ENCODE peak calls at places on chromosomes 2 and 18, in five cellular contexts. W is body of pancreas, P is right atrium auricular region, R is fibroblast of lung, V is IMR-90. I is an unnamed sample. For H3K27me3, the result is how much of the 10 kb centered on the place peaks cover.

GRCh38 chr2:63530880-63531279 is 57.4 kb downstream of the WDPCP start:
- DNase-seq in W (no peak), P (no peak), R (no peak), V (no peak), I (no peak)

GRCh38 chr2:85728883-85729824 is 24.6 kb upstream of the ATOH8 start:
- DNase-seq in W (peak), P (peak), R (peak), V (peak), I (peak)

GRCh38 chr18:35117951-35118411 is 76.8 kb downstream of the MAPRE2 start:
- DNase-seq in W (no peak), P (no peak), R (peak), V (peak), I (peak)

GRCh38 chr18:7814754-7815315 is 247.7 kb downstream of the PTPRM start:
- DNase-seq in W (no peak), P (no peak), R (no peak), V (no peak), I (no peak)

GRCh38 chr2:25435421-25435820 is 93.7 kb upstream of the DNMT3A start:
- DNase-seq in W (no peak), P (no peak), R (no peak), V (no peak), I (no peak)

GRCh38 chr2:204234879-204235278 is 298.3 kb downstream of the ICOS start:
- DNase-seq in W (no peak), P (no peak), R (peak), V (peak), I (no peak)

GRCh38 chr2:135851858-135852257 is 14.9 kb upstream of the LCT start:
- DNase-seq in W (no peak), P (no peak), R (no peak), V (peak), I (no peak)

GRCh38 chr18:2547477-2548087 is 23.7 kb downstream of the METTL4 start:
- DNase-seq in W (no peak), P (no peak), R (peak), V (peak), I (no peak)

GRCh38 chr2:27527182-27527581 is 30.5 kb downstream of the GCKR start:
- DNase-seq in W (no peak), P (no peak), R (peak), V (no peak), I (no peak)

GRCh38 chr2:168635065-168635577 is 167.3 kb upstream of the NOSTRIN start:
- DNase-seq in W (peak), P (peak), R (peak), V (peak), I (peak)

GRCh38 chr2:220779918-220780317 is 792.2 kb downstream of the EPHA4 start:
- DNase-seq in W (no peak), P (no peak), R (peak), V (peak), I (no peak)

GRCh38 chr2:236576053-236576452 is 6.4 kb downstream of the ACKR3 start:
- DNase-seq in W (peak), P (no peak), R (peak), V (no peak), I (no peak)

GRCh38 chr2:145736901-145737300 is 1217.0 kb upstream of the ZEB2 start:
- DNase-seq in W (no peak), P (no peak), R (peak), V (peak), I (no peak)

GRCh38 chr2:207683879-207684627 is 27.4 kb upstream of the CCNYL1 start:
- DNase-seq in W (no peak), P (no peak), R (peak), V (peak), I (no peak)

GRCh38 chr18:6979954-6980353 is 137.6 kb downstream of the LAMA1 start:
- DNase-seq in W (no peak), P (no peak), R (no peak), V (no peak), I (no peak)

GRCh38 chr2:158894078-158894477 is 74.4 kb upstream of the TANC1 start:
- DNase-seq in W (no peak), P (no peak), R (peak), V (peak), I (no peak)

GRCh38 chr2:2095360-2096093 is 235.5 kb downstream of the MYT1L start:
- DNase-seq in W (no peak), P (no peak), R (no peak), V (no peak), I (no peak)
- TF ChIP-seq CTCF in W (no peak), P (no peak), R (no peak), V (no peak), I (no peak)

GRCh38 chr2:144341538-144341937 is 178.4 kb downstream of the ZEB2 start:
- DNase-seq in W (no peak), P (no peak), R (no peak), V (no peak), I (no peak)
- H3K27me3 ChIP-seq in W (under half), P (under half), R (under half), V (under half), I (under half)

DNA sequence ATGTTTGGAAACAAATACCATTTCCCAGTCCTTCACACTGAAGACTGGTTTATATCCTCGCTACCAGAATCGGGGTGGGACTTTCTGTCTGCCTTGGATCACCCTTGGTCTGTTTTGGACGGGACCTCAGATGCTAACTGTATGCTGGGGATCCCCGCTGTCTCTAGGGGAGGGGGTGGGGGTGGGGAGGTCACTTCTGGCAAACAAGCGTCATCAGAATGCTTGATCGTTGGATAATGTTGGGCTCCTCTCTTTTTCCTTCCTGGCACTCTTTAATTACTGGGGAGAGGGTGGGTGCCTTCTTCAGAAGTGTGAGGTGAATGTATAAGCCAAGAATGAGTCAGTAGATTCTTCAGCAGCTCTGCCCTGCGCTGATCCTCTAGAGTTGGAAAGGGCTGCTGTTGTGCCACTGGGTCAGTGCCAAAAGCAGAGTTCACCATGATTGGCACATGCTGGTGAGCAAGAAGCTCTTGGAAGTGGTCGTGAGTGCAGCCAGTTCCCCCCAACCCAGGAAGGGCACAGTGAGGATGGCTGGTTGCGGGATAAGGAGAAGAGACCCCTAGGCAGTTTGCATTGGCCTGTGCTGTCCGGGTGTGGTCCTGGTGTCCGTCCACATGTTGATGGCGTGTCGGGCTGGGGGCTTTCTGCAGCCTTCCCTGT is 32.2 kb downstream of the DGKD start:
- DNase-seq in W (no peak), P (no peak), R (peak), V (peak), I (no peak)
- H3K4me3 ChIP-seq in W (no peak), P (no peak), R (no peak), V (no peak), I (no peak)

GRCh38 chr18:77714716-77715115 is 465.1 kb downstream of the GALR1 start:
- DNase-seq in W (no peak), P (no peak), R (no peak), V (no peak), I (no peak)

GRCh38 chr18:77716282-77716681 is 466.6 kb downstream of the GALR1 start:
- DNase-seq in W (no peak), P (no peak), R (no peak), V (no peak), I (no peak)

GRCh38 chr18:77705301-77705700 is 455.7 kb downstream of the GALR1 start:
- DNase-seq in W (no peak), P (no peak), R (no peak), V (no peak), I (no peak)

GRCh38 chr18:77709107-77709506 is 459.5 kb downstream of the GALR1 start:
- DNase-seq in W (no peak), P (no peak), R (no peak), V (no peak), I (no peak)

DNA sequence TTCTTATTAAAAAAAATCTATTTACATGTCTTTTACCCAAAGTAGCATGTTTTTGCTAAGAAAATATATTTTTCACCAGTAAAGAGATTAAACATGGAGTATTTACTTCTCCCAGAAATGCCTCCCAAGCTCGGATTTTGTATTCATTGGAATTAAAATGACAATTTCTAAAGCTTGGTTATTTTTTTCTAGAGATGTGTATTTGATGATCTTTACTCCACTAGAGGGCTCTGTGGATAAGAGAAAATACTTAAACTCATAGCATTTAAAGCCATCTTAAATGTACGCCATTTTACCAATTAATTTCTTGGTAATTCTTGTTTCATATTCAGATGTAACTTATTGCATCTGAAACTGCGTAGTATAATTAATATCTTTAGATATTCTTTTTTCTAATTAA is 461.4 kb downstream of the GALR1 start:
- DNase-seq in W (no peak), P (no peak), R (no peak), V (no peak), I (no peak)
- TF ChIP-seq CTCF in W (no peak), P (no peak), R (peak), V (peak), I (no peak)

GRCh38 chr2:216372761-216373291 is 543 bp upstream of the MARCHF4 start:
- DNase-seq in W (no peak), P (no peak), R (peak), V (peak), I (no peak)

GRCh38 chr2:216371756-216372702 is at the start of gene MARCHF4:
- DNase-seq in W (peak), P (peak), R (peak), V (peak), I (peak)

GRCh38 chr2:216366777-216367465 is 5.4 kb downstream of the MARCHF4 start:
- DNase-seq in W (no peak), P (no peak), R (no peak), V (peak), I (no peak)

GRCh38 chr2:216370961-216371633 is 1.2 kb downstream of the MARCHF4 start:
- DNase-seq in W (peak), P (no peak), R (no peak), V (no peak), I (no peak)

DNA sequence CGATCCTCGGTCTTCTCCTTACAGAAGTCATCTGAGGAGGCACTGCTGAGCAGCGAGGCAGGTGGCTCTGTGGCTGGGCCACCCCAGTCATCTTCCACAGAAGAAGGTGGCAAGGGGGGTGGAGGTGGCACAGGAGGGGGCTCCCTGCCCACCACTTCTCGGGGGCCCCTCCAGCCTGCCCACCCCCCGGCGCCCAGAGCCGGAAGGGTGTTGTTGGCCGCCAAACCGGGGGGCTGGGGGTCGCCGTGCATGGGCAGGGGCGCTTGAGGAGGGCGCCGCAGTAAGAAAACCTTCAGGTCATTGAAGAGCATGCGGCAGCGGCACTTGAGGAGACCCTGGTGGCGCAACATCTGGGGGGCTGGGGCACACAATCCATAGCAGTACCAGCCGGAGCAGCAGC is 2.5 kb downstream of the MARCHF4 start:
- DNase-seq in W (no peak), P (no peak), R (no peak), V (no peak), I (no peak)
- H3K27me3 ChIP-seq in W (under half), P (under half), R (under half), V (under half), I (half or more)

GRCh38 chr2:95274291-95275150 is at the start of gene PROM2:
- DNase-seq in W (peak), P (no peak), R (no peak), V (no peak), I (no peak)
- H3K4me3 ChIP-seq in W (no peak), P (no peak), R (no peak), V (no peak), I (no peak)

GRCh38 chr2:240914645-240915525 is 8.7 kb downstream of the CROCC2 start:
- DNase-seq in W (no peak), P (no peak), R (no peak), V (no peak), I (peak)
- TF ChIP-seq CTCF in W (no peak), P (no peak), R (no peak), V (no peak), I (no peak)

GRCh38 chr18:49563701-49564100 is 1.8 kb downstream of the LIPG start:
- DNase-seq in W (no peak), P (no peak), R (no peak), V (no peak), I (no peak)

GRCh38 chr18:49562481-49563129 is 748 bp downstream of the LIPG start:
- DNase-seq in W (no peak), P (no peak), R (peak), V (no peak), I (peak)

GRCh38 chr18:49561377-49562193 is at the start of gene LIPG:
- DNase-seq in W (peak), P (no peak), R (peak), V (peak), I (peak)

GRCh38 chr18:49564435-49564834 is 2.6 kb downstream of the LIPG start:
- DNase-seq in W (no peak), P (no peak), R (no peak), V (no peak), I (no peak)

GRCh38 chr18:49563130-49563540 is 1.3 kb downstream of the LIPG start:
- DNase-seq in W (no peak), P (no peak), R (peak), V (no peak), I (no peak)
- H3K27me3 ChIP-seq in W (under half), P (under half), R (under half), V (half or more), I (under half)

DNA sequence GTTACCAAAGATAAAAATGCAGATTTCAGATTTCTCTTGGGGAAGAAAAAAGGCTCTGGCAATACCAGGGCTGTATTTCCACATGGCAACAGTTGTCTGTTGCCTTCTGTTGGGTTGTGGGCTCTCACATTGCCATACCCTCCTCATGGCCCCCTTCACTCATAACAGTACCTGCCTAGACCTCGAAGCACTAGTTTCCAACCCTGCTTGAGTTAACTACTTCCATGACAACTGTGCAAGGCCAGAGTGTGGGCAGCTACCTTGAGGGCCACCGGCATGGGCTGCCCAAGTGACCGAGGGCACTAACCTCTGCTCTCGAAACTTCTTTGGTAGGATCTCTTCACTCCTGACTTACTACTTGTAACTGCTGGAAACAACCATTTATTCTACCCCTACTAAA is 2.5 kb upstream of the ACTR3 start:
- DNase-seq in W (no peak), P (no peak), R (no peak), V (no peak), I (no peak)
- H3K4me3 ChIP-seq in W (no peak), P (no peak), R (no peak), V (no peak), I (no peak)

I was measured in psoas muscle.